ENCODE peak calls at places on chromosomes 5 and 9, in six cellular contexts. One of them, this sample, is unnamed.
A peak's percentile ranks its signal among the peaks of the same experiment; 100 is the strongest.

GRCh38 chr5:122259995-122260394 is 52.0 kb upstream of the SNCAIP start:
- DNase-seq in heart right ventricle: no peak
- DNase-seq in ovary: peak; percentile 57
- DNase-seq in CD8-positive, alpha-beta memory T cell: no peak
- DNase-seq in upper lobe of left lung: no peak
- DNase-seq in lung: no peak
- DNase-seq in this sample: no peak

GRCh38 chr5:94776167-94776566 is 157.7 kb downstream of the SLF1 start:
- DNase-seq in CD8-positive, alpha-beta memory T cell: no peak
- DNase-seq in ovary: no peak
- DNase-seq in upper lobe of left lung: no peak
- DNase-seq in lung: no peak
- DNase-seq in heart right ventricle: no peak
- DNase-seq in this sample: no peak

GRCh38 chr9:91301161-91301560 is 60.6 kb downstream of the AUH start:
- DNase-seq in lung: no peak
- DNase-seq in heart right ventricle: no peak
- DNase-seq in upper lobe of left lung: no peak
- DNase-seq in CD8-positive, alpha-beta memory T cell: no peak
- DNase-seq in ovary: peak; percentile 58
- DNase-seq in this sample: no peak

GRCh38 chr9:116154976-116155699 is 1.5 kb downstream of the PAPPA start:
- DNase-seq in CD8-positive, alpha-beta memory T cell: no peak
- DNase-seq in ovary: peak; percentile 51
- DNase-seq in lung: no peak
- DNase-seq in upper lobe of left lung: peak; percentile 35
- DNase-seq in heart right ventricle: no peak
- DNase-seq in this sample: no peak

GRCh38 chr5:1116977-1117376 is 5.1 kb upstream of the SLC12A7 start:
- DNase-seq in heart right ventricle: no peak
- DNase-seq in ovary: no peak
- DNase-seq in upper lobe of left lung: peak; percentile 60
- DNase-seq in CD8-positive, alpha-beta memory T cell: no peak
- DNase-seq in lung: no peak
- DNase-seq in this sample: no peak

GRCh38 chr5:149072376-149072775 is 9.5 kb upstream of the SH3TC2 start:
- DNase-seq in upper lobe of left lung: no peak
- DNase-seq in CD8-positive, alpha-beta memory T cell: no peak
- DNase-seq in heart right ventricle: no peak
- DNase-seq in lung: no peak
- DNase-seq in ovary: no peak
- DNase-seq in this sample: no peak

GRCh38 chr5:120999550-120999949 is 535.5 kb downstream of the PRR16 start:
- DNase-seq in ovary: no peak
- DNase-seq in heart right ventricle: no peak
- DNase-seq in CD8-positive, alpha-beta memory T cell: no peak
- DNase-seq in upper lobe of left lung: no peak
- DNase-seq in lung: no peak
- DNase-seq in this sample: no peak

GRCh38 chr9:96853711-96854072 is 622 bp downstream of the ZNF782 start:
- DNase-seq in ovary: no peak
- DNase-seq in heart right ventricle: no peak
- DNase-seq in CD8-positive, alpha-beta memory T cell: no peak
- DNase-seq in upper lobe of left lung: no peak
- DNase-seq in lung: no peak
- DNase-seq in this sample: no peak

GRCh38 chr5:96794757-96795156 is 13.0 kb downstream of the ERAP1 start:
- DNase-seq in heart right ventricle: no peak
- DNase-seq in upper lobe of left lung: no peak
- DNase-seq in ovary: no peak
- DNase-seq in lung: no peak
- DNase-seq in CD8-positive, alpha-beta memory T cell: peak; percentile 13
- DNase-seq in this sample: no peak

GRCh38 chr9:38003230-38003629 is 65.8 kb downstream of the SHB start:
- DNase-seq in heart right ventricle: no peak
- DNase-seq in upper lobe of left lung: no peak
- DNase-seq in lung: no peak
- DNase-seq in CD8-positive, alpha-beta memory T cell: no peak
- DNase-seq in ovary: no peak
- DNase-seq in this sample: no peak

GRCh38 chr5:135559342-135559741 is 19.4 kb downstream of the CXCL14 start:
- DNase-seq in lung: no peak
- DNase-seq in upper lobe of left lung: no peak
- DNase-seq in CD8-positive, alpha-beta memory T cell: no peak
- DNase-seq in heart right ventricle: no peak
- DNase-seq in ovary: no peak
- DNase-seq in this sample: no peak

GRCh38 chr9:120931278-120932085 is 4.9 kb upstream of the TRAF1 start:
- DNase-seq in CD8-positive, alpha-beta memory T cell: peak; percentile 45
- DNase-seq in ovary: peak; percentile 61
- DNase-seq in upper lobe of left lung: no peak
- DNase-seq in lung: no peak
- DNase-seq in heart right ventricle: no peak
- DNase-seq in this sample: no peak

GRCh38 chr9:15249042-15249818 is 57.8 kb downstream of the TTC39B start:
- DNase-seq in CD8-positive, alpha-beta memory T cell: no peak
- DNase-seq in ovary: no peak
- DNase-seq in lung: no peak
- DNase-seq in upper lobe of left lung: no peak
- DNase-seq in heart right ventricle: no peak
- DNase-seq in this sample: no peak

GRCh38 chr9:72984150-72984947 is 31.5 kb upstream of the ALDH1A1 start:
- DNase-seq in ovary: no peak
- DNase-seq in CD8-positive, alpha-beta memory T cell: no peak
- DNase-seq in upper lobe of left lung: no peak
- DNase-seq in heart right ventricle: no peak
- DNase-seq in lung: no peak
- DNase-seq in this sample: no peak

GRCh38 chr5:98713027-98713426 is 60.4 kb upstream of the RGMB start:
- DNase-seq in CD8-positive, alpha-beta memory T cell: no peak
- DNase-seq in upper lobe of left lung: no peak
- DNase-seq in ovary: no peak
- DNase-seq in lung: no peak
- DNase-seq in heart right ventricle: no peak
- DNase-seq in this sample: no peak

GRCh38 chr5:2563046-2563445 is 188.4 kb downstream of the IRX2 start:
- DNase-seq in CD8-positive, alpha-beta memory T cell: no peak
- DNase-seq in lung: no peak
- DNase-seq in ovary: no peak
- DNase-seq in upper lobe of left lung: no peak
- DNase-seq in heart right ventricle: no peak
- DNase-seq in this sample: no peak

GRCh38 chr9:14836885-14837284 is 73.3 kb downstream of the FREM1 start:
- DNase-seq in upper lobe of left lung: no peak
- DNase-seq in heart right ventricle: no peak
- DNase-seq in ovary: no peak
- DNase-seq in lung: no peak
- DNase-seq in CD8-positive, alpha-beta memory T cell: no peak
- DNase-seq in this sample: no peak

GRCh38 chr9:134333234-134333873 is 7.1 kb downstream of the RXRA start:
- DNase-seq in ovary: no peak
- DNase-seq in upper lobe of left lung: peak; percentile 62
- DNase-seq in lung: no peak
- DNase-seq in CD8-positive, alpha-beta memory T cell: no peak
- DNase-seq in heart right ventricle: peak; percentile 34
- DNase-seq in this sample: no peak

GRCh38 chr9:112921549-112921948 is 30.9 kb upstream of the SLC46A2 start:
- DNase-seq in lung: no peak
- DNase-seq in heart right ventricle: no peak
- DNase-seq in ovary: no peak
- DNase-seq in upper lobe of left lung: no peak
- DNase-seq in CD8-positive, alpha-beta memory T cell: no peak
- DNase-seq in this sample: no peak

GRCh38 chr5:171306141-171306540 is 2.9 kb upstream of the TLX3 start:
- DNase-seq in upper lobe of left lung: no peak
- DNase-seq in heart right ventricle: no peak
- DNase-seq in ovary: no peak
- DNase-seq in CD8-positive, alpha-beta memory T cell: no peak
- DNase-seq in lung: no peak
- DNase-seq in this sample: no peak

GRCh38 chr9:135584371-135584770 is 22.8 kb downstream of the PAEP start:
- DNase-seq in CD8-positive, alpha-beta memory T cell: no peak
- DNase-seq in upper lobe of left lung: no peak
- DNase-seq in lung: no peak
- DNase-seq in ovary: no peak
- DNase-seq in heart right ventricle: no peak
- DNase-seq in this sample: no peak

GRCh38 chr5:100643473-100643872 is 108.3 kb downstream of the FAM174A start:
- DNase-seq in lung: no peak
- DNase-seq in upper lobe of left lung: no peak
- DNase-seq in ovary: no peak
- DNase-seq in heart right ventricle: no peak
- DNase-seq in CD8-positive, alpha-beta memory T cell: no peak
- DNase-seq in this sample: no peak

GRCh38 chr9:80496901-80497565 is 925.3 kb downstream of the TLE4 start:
- DNase-seq in upper lobe of left lung: no peak
- DNase-seq in CD8-positive, alpha-beta memory T cell: no peak
- DNase-seq in heart right ventricle: no peak
- DNase-seq in lung: no peak
- DNase-seq in ovary: no peak
- DNase-seq in this sample: no peak

GRCh38 chr9:80489329-80489728 is 917.6 kb downstream of the TLE4 start:
- DNase-seq in ovary: no peak
- DNase-seq in CD8-positive, alpha-beta memory T cell: no peak
- DNase-seq in lung: no peak
- DNase-seq in upper lobe of left lung: no peak
- DNase-seq in heart right ventricle: no peak
- DNase-seq in this sample: no peak

GRCh38 chr9:80492221-80492620 is 920.5 kb downstream of the TLE4 start:
- DNase-seq in CD8-positive, alpha-beta memory T cell: no peak
- DNase-seq in upper lobe of left lung: no peak
- DNase-seq in lung: peak; percentile 62
- DNase-seq in heart right ventricle: peak; percentile 39
- DNase-seq in ovary: no peak
- DNase-seq in this sample: no peak

GRCh38 chr9:80485420-80485819 is 913.7 kb downstream of the TLE4 start:
- DNase-seq in ovary: no peak
- DNase-seq in lung: no peak
- DNase-seq in CD8-positive, alpha-beta memory T cell: no peak
- DNase-seq in upper lobe of left lung: no peak
- DNase-seq in heart right ventricle: no peak
- DNase-seq in this sample: no peak

DNA sequence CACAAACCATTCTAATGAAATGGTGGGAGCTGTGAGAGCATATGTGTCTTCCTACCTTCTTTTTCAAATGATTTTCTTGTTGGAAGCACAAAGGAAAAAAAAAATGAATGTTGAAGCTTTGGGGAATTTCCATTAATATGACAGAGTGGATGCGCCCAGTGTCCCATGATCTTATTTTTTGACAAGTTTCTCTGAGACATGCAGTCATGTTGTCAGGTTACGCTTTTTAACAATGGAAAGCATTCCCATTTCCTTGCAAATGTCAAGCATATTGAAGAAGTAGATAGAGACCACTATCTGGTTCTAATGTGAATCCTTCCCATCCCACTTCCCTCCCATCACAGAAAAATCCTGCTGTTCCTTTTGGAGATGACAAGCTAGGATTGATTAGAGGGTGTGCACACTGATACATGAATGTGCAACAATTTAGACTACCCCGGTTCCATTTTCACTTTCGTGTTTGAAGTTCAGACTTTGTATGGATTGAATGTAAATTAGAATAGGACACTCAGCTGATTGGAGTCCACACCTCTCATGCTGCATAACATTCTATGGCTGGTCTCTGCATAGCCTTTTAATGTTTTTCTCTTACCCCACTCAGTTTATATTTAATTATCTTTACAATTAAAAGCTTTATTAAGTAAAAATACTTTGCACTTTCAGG is 919.5 kb downstream of the TLE4 start:
- DNase-seq in heart right ventricle: no peak
- DNase-seq in upper lobe of left lung: no peak
- DNase-seq in lung: no peak
- DNase-seq in CD8-positive, alpha-beta memory T cell: no peak
- DNase-seq in ovary: no peak
- DNase-seq in this sample: no peak
- H3K4me1 ChIP-seq in heart right ventricle: no peaks in the 10 kb centered on the region
- H3K4me1 ChIP-seq in upper lobe of left lung: no peaks in the 10 kb centered on the region
- H3K4me1 ChIP-seq in lung: no peaks in the 10 kb centered on the region
- H3K4me1 ChIP-seq in CD8-positive, alpha-beta memory T cell: no peaks in the 10 kb centered on the region
- H3K4me1 ChIP-seq in ovary: no peaks in the 10 kb centered on the region
- H3K4me1 ChIP-seq in this sample: peaks cover 1% of the 10 kb centered on the region

DNA sequence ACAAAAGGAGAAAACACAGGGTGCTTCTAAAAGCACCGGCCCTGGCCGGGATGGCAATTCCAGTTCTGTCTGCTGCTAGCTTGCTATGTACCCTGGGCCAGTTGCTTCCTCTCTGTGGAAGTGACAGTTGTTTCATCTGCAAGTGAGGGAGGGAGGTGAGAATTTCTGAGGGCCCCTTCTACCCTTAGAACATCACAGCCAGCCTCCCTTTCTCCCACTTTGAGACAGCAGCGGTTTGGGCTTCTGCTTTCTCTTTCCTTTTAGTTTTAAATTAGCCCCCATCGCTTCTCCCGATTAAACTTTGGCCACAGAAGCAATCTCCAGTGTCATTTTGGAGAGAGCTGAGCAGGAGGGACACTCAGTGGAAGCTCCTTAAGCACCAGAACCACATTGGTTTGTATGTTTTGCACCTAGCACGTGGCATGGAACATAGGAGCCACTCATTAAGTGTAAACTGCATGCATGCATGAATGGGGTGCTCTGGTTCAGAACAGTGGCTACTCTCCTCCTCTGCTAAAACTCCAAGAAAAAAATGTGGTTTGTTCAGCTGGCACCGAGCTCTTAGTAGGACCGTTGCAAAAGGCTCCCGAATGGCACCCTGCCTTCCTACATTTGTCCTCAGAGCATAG is 17.5 kb upstream of the TNIP1 start:
- DNase-seq in ovary: no peak
- DNase-seq in CD8-positive, alpha-beta memory T cell: peak; percentile 24
- DNase-seq in lung: no peak
- DNase-seq in heart right ventricle: no peak
- DNase-seq in upper lobe of left lung: no peak
- DNase-seq in this sample: no peak
- H3K4me1 ChIP-seq in ovary: peaks cover 21% of the 10 kb centered on the region
- H3K4me1 ChIP-seq in CD8-positive, alpha-beta memory T cell: peaks cover 57% of the 10 kb centered on the region
- H3K4me1 ChIP-seq in lung: no peaks in the 10 kb centered on the region
- H3K4me1 ChIP-seq in heart right ventricle: peaks cover 54% of the 10 kb centered on the region
- H3K4me1 ChIP-seq in upper lobe of left lung: peaks cover 59% of the 10 kb centered on the region
- H3K4me1 ChIP-seq in this sample: peaks cover 2% of the 10 kb centered on the region

GRCh38 chr5:38468202-38468656 is 88.2 kb downstream of the LIFR start:
- DNase-seq in CD8-positive, alpha-beta memory T cell: no peak
- DNase-seq in ovary: peak; percentile 74
- DNase-seq in lung: no peak
- DNase-seq in upper lobe of left lung: no peak
- DNase-seq in heart right ventricle: no peak
- DNase-seq in this sample: no peak
- H3K4me1 ChIP-seq in CD8-positive, alpha-beta memory T cell: no peaks in the 10 kb centered on the region
- H3K4me1 ChIP-seq in ovary: peaks cover 49% of the 10 kb centered on the region
- H3K4me1 ChIP-seq in lung: peaks cover 20% of the 10 kb centered on the region
- H3K4me1 ChIP-seq in upper lobe of left lung: peaks cover 45% of the 10 kb centered on the region
- H3K4me1 ChIP-seq in heart right ventricle: peaks cover 72% of the 10 kb centered on the region
- H3K4me1 ChIP-seq in this sample: peaks cover 3% of the 10 kb centered on the region

DNA sequence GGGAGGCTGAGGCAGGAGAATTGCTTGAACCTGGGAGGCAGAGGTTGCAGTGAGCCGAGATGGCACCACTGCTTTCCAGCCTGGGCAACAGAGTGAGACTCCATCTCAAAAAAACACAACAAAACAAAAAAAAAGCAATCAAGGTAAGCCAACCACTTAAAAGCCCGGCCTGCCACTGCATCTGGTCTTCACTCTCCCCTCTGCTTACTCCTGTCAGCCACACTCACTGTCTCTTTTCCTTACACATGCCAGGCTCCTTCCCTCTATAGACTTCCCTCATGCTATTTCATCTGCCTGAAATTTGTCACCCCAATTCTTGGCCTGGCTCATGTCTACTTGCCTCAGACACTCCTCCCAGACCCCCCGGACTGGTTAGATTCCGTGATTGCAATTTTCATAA is 17.6 kb upstream of the LIFR start:
- DNase-seq in lung: no peak
- DNase-seq in upper lobe of left lung: no peak
- DNase-seq in ovary: no peak
- DNase-seq in CD8-positive, alpha-beta memory T cell: no peak
- DNase-seq in heart right ventricle: no peak
- DNase-seq in this sample: no peak
- H3K4me1 ChIP-seq in lung: peaks cover 13% of the 10 kb centered on the region
- H3K4me1 ChIP-seq in upper lobe of left lung: peaks cover 4% of the 10 kb centered on the region
- H3K4me1 ChIP-seq in ovary: no peaks in the 10 kb centered on the region
- H3K4me1 ChIP-seq in CD8-positive, alpha-beta memory T cell: no peaks in the 10 kb centered on the region
- H3K4me1 ChIP-seq in heart right ventricle: no peaks in the 10 kb centered on the region
- H3K4me1 ChIP-seq in this sample: no peaks in the 10 kb centered on the region

This sample was measured in iPS DF 6.9.